ENCODE peak calls at places on chromosome 3, in four cellular contexts. K is nephron progenitor cell; H is activated CD8-positive, alpha-beta memory T cell treated with anti-CD3 and anti-CD28 coated beads for 48 hours; Q is NCI-H524. J is an unnamed sample.

GRCh38 chr3:115788921-115789470 is 165.7 kb downstream of the GAP43 start:
- DNase-seq in K (no peak), H (no peak), Q (no peak), J (no peak)

GRCh38 chr3:194121881-194122280 is 14.1 kb upstream of the HES1 start:
- DNase-seq in K (no peak), H (no peak), Q (no peak), J (no peak)

GRCh38 chr3:50617096-50617791 is at the start of gene MAPKAPK3:
- DNase-seq in Q (no peak), K (no peak), H (no peak), J (no peak)

GRCh38 chr3:158532099-158532734 is 38.8 kb upstream of the MLF1 start:
- DNase-seq in H (no peak), Q (peak), K (peak), J (peak)

GRCh38 chr3:19074257-19074938 is 73.9 kb upstream of the KCNH8 start:
- DNase-seq in Q (peak), H (no peak), K (no peak), J (no peak)

GRCh38 chr3:8869613-8870012 is 93.7 kb downstream of the RAD18 start:
- DNase-seq in H (no peak), Q (no peak), K (no peak), J (no peak)

GRCh38 chr3:10561942-10562565 is 56.7 kb upstream of the ATP2B2 start:
- DNase-seq in H (no peak), K (no peak), Q (no peak), J (no peak)

GRCh38 chr3:81823882-81824395 is 62.5 kb upstream of the GBE1 start:
- DNase-seq in H (no peak), K (no peak), Q (no peak), J (no peak)

J was measured in K562.